ENCODE peak calls at places on chromosomes 5 and 9, in four cellular contexts. R is Peyer's patch, I is omental fat pad, H is hypothalamus. N is an unnamed sample.

GRCh38 chr5:159836691-159837090 is 79.6 kb upstream of the ADRA1B start:
- DNase-seq in R (no peak), I (no peak), H (no peak), N (no peak)

GRCh38 chr5:159817262-159818029 is 98.8 kb upstream of the ADRA1B start:
- DNase-seq in R (no peak), I (no peak), H (no peak), N (no peak)

GRCh38 chr9:71487046-71487445 is 281.3 kb downstream of the CEMIP2 start:
- DNase-seq in R (no peak), I (no peak), H (no peak), N (no peak)

GRCh38 chr9:29806941-29807625 is 2233.8 kb upstream of the C9orf72 start:
- DNase-seq in R (no peak), I (no peak), H (no peak), N (no peak)

GRCh38 chr9:127176631-127177030 is 54.2 kb upstream of the ANGPTL2 start:
- DNase-seq in R (no peak), I (no peak), H (no peak), N (no peak)

GRCh38 chr9:2339416-2339815 is 282.2 kb upstream of the VLDLR start:
- DNase-seq in R (no peak), I (no peak), H (no peak), N (no peak)

GRCh38 chr9:5863092-5863746 is 27.5 kb upstream of the MLANA start:
- DNase-seq in R (peak), I (no peak), H (no peak), N (peak)

GRCh38 chr5:143699121-143699520 is 112.8 kb upstream of the HMHB1 start:
- DNase-seq in R (no peak), I (no peak), H (no peak), N (no peak)

GRCh38 chr5:75265731-75266130 is 29.1 kb upstream of the ANKRD31 start:
- DNase-seq in R (no peak), I (no peak), H (no peak), N (no peak)

GRCh38 chr9:89195149-89195797 is 16.7 kb upstream of the SHC3 start:
- DNase-seq in R (no peak), I (no peak), H (no peak), N (no peak)

GRCh38 chr9:133973791-133974630 is 18.1 kb downstream of the VAV2 start:
- DNase-seq in R (peak), I (no peak), H (no peak), N (peak)

GRCh38 chr5:5318426-5319205 is 103.9 kb upstream of the ICE1 start:
- DNase-seq in R (no peak), I (no peak), H (no peak), N (no peak)

GRCh38 chr5:140249536-140249935 is 53.4 kb downstream of the PFDN1 start:
- DNase-seq in R (no peak), I (no peak), H (no peak), N (no peak)

GRCh38 chr9:20262611-20263010 is 359.7 kb downstream of the MLLT3 start:
- DNase-seq in R (no peak), I (no peak), H (no peak), N (no peak)

GRCh38 chr5:172550996-172551395 is 90.1 kb upstream of the NEURL1B start:
- DNase-seq in R (no peak), I (no peak), H (no peak), N (no peak)

GRCh38 chr9:118252027-118252426 is 547.8 kb downstream of the TLR4 start:
- DNase-seq in R (no peak), I (no peak), H (no peak), N (no peak)

GRCh38 chr9:22105005-22105722 is 96.1 kb upstream of the CDKN2B start:
- DNase-seq in R (no peak), I (no peak), H (no peak), N (no peak)

GRCh38 chr5:45062044-45062443 is 253.3 kb downstream of the MRPS30 start:
- DNase-seq in R (no peak), I (no peak), H (no peak), N (no peak)

GRCh38 chr5:14615365-14615764 is 33.8 kb downstream of the OTULINL start:
- DNase-seq in R (no peak), I (no peak), H (no peak), N (no peak)

GRCh38 chr9:30967484-30967883 is 1417.0 kb upstream of the ACO1 start:
- DNase-seq in R (no peak), I (no peak), H (no peak), N (no peak)

GRCh38 chr5:18299166-18299565 is 664.9 kb downstream of the TAF11L14 start:
- DNase-seq in R (no peak), I (no peak), H (no peak), N (no peak)

GRCh38 chr5:132915681-132916080 is 42.2 kb downstream of the LEAP2 start:
- DNase-seq in R (no peak), I (no peak), H (no peak), N (no peak)

GRCh38 chr9:128389395-128390149 is 18.4 kb downstream of the URM1 start:
- DNase-seq in R (no peak), I (no peak), H (no peak), N (no peak)

GRCh38 chr5:169688106-169688505 is 51.0 kb downstream of the DOCK2 start:
- DNase-seq in R (no peak), I (no peak), H (no peak), N (no peak)

GRCh38 chr5:172723508-172723907 is 47.5 kb downstream of the DUSP1 start:
- DNase-seq in R (no peak), I (no peak), H (no peak), N (no peak)

GRCh38 chr9:81382281-81382680 is 307.1 kb downstream of the TLE1 start:
- DNase-seq in R (no peak), I (no peak), H (no peak), N (no peak)

GRCh38 chr5:10600629-10601245 is 36.9 kb downstream of the ANKRD33B start:
- DNase-seq in R (no peak), I (no peak), H (no peak), N (no peak)

GRCh38 chr5:16346380-16346779 is 119.2 kb downstream of the ZNF622 start:
- DNase-seq in R (no peak), I (no peak), H (no peak), N (no peak)

GRCh38 chr5:132181011-132181629 is 46.5 kb downstream of the P4HA2 start:
- DNase-seq in R (no peak), I (no peak), H (no peak), N (no peak)